ENCODE peak calls at places on chromosomes 2 and 18, in eight cellular contexts. K, O, L, G, Q, H, S and N are unnamed samples.

GRCh38 chr2:19649107-19649506 is 252.7 kb downstream of the TTC32 start:
- DNase-seq in K (no peak), Q (no peak), O (no peak), L (no peak), S (no peak), H (no peak), G (no peak), N (no peak)

GRCh38 chr2:8259106-8259840 is 422.6 kb upstream of the ID2 start:
- DNase-seq in Q (no peak), G (no peak), H (no peak), L (peak), K (no peak), O (no peak), S (no peak), N (no peak)

GRCh38 chr18:50788284-50788683 is 31.5 kb downstream of the MRO start:
- DNase-seq in S (no peak), Q (no peak), K (no peak), O (no peak), L (no peak), G (no peak), H (no peak), N (no peak)

GRCh38 chr2:11680181-11680900 is 10.3 kb upstream of the NTSR2 start:
- DNase-seq in Q (peak), S (no peak), L (no peak), G (peak), K (no peak), H (peak), O (peak), N (peak)

GRCh38 chr2:217636578-217637267 is 366.1 kb downstream of the TNS1 start:
- DNase-seq in H (no peak), K (no peak), Q (no peak), S (no peak), L (no peak), G (no peak), O (no peak), N (no peak)

GRCh38 chr18:32093106-32093511 is 1.4 kb downstream of the RNF138 start:
- DNase-seq in S (no peak), K (no peak), O (peak), Q (peak), G (peak), H (peak), L (peak), N (peak)

GRCh38 chr2:96493072-96493471 is 12.1 kb downstream of the NEURL3 start:
- DNase-seq in L (no peak), H (no peak), Q (no peak), S (no peak), K (no peak), G (no peak), O (no peak), N (no peak)

GRCh38 chr2:230665263-230665691 is 47.4 kb upstream of the CAB39 start:
- DNase-seq in L (no peak), S (no peak), O (no peak), G (no peak), K (no peak), Q (no peak), H (no peak), N (no peak)

GRCh38 chr2:38602136-38602731 is 494 bp downstream of the HNRNPLL start:
- DNase-seq in H (peak), K (no peak), G (peak), Q (peak), O (peak), L (peak), S (no peak), N (peak)

GRCh38 chr2:182767578-182767977 is 51.5 kb downstream of the DNAJC10 start:
- DNase-seq in S (no peak), Q (no peak), K (no peak), G (no peak), L (no peak), O (no peak), H (no peak), N (no peak)

GRCh38 chr2:99425022-99425421 is 64.8 kb downstream of the REV1 start:
- DNase-seq in S (no peak), K (no peak), L (no peak), H (no peak), G (no peak), O (no peak), Q (no peak), N (no peak)

GRCh38 chr2:147242445-147242844 is 602.4 kb upstream of the ACVR2A start:
- DNase-seq in K (no peak), S (no peak), O (no peak), H (no peak), G (no peak), Q (no peak), L (no peak), N (no peak)

GRCh38 chr2:1571477-1572417 is 158.5 kb downstream of the TPO start:
- DNase-seq in L (no peak), S (no peak), O (no peak), K (no peak), H (peak), Q (no peak), G (no peak), N (no peak)

GRCh38 chr2:137333386-137333972 is 568.1 kb downstream of the THSD7B start:
- DNase-seq in S (no peak), H (no peak), L (no peak), O (no peak), G (no peak), Q (no peak), K (no peak), N (no peak)

GRCh38 chr2:69616755-69617154 is 26.8 kb downstream of the AAK1 start:
- DNase-seq in L (no peak), G (no peak), H (no peak), S (no peak), O (no peak), K (no peak), Q (no peak), N (no peak)

GRCh38 chr2:105647731-105648130 is 97.0 kb upstream of the NCK2 start:
- DNase-seq in G (no peak), L (no peak), H (no peak), Q (no peak), S (no peak), K (no peak), O (no peak), N (no peak)

GRCh38 chr18:9992300-9992987 is 78.6 kb downstream of the VAPA start:
- DNase-seq in S (no peak), Q (no peak), O (no peak), L (no peak), G (no peak), H (no peak), K (no peak), N (no peak)

GRCh38 chr2:161796192-161796591 is 172.0 kb downstream of the SLC4A10 start:
- DNase-seq in H (no peak), L (peak), O (no peak), K (peak), S (no peak), Q (peak), G (peak), N (no peak)

GRCh38 chr2:9803023-9803805 is 40.1 kb upstream of the TAF1B start:
- DNase-seq in G (no peak), L (peak), O (peak), Q (peak), K (no peak), S (no peak), H (peak), N (peak)

GRCh38 chr2:65483763-65484162 is 51.4 kb upstream of the SPRED2 start:
- DNase-seq in H (no peak), S (no peak), L (no peak), O (no peak), G (no peak), K (no peak), Q (no peak), N (no peak)

GRCh38 chr2:107657049-107657448 is 169.6 kb upstream of the RGPD4 start:
- DNase-seq in K (no peak), Q (no peak), L (no peak), S (no peak), H (no peak), G (no peak), O (no peak), N (no peak)

GRCh38 chr2:176463527-176463926 is 194.3 kb downstream of the MTX2 start:
- DNase-seq in K (no peak), S (no peak), O (no peak), L (no peak), H (no peak), G (no peak), Q (no peak), N (no peak)

GRCh38 chr2:165868211-165868610 is 74.2 kb upstream of the GALNT3 start:
- DNase-seq in G (no peak), L (no peak), O (no peak), K (no peak), Q (no peak), H (no peak), S (no peak), N (no peak)

GRCh38 chr2:111919794-111920608 is 21.6 kb downstream of the MERTK start:
- DNase-seq in G (peak), H (peak), O (peak), Q (peak), K (no peak), L (peak), S (no peak), N (no peak)

GRCh38 chr2:156763174-156763573 is 327.0 kb downstream of the GPD2 start:
- DNase-seq in G (no peak), S (no peak), Q (no peak), O (no peak), H (no peak), L (no peak), K (no peak), N (no peak)

GRCh38 chr18:1092228-1092627 is 187.6 kb downstream of the ADCYAP1 start:
- DNase-seq in L (no peak), S (peak), Q (no peak), H (no peak), G (no peak), O (no peak), K (no peak), N (no peak)

GRCh38 chr2:167732251-167732788 is 515.1 kb downstream of the STK39 start:
- DNase-seq in L (no peak), O (no peak), H (no peak), S (no peak), Q (no peak), K (no peak), G (no peak), N (no peak)

GRCh38 chr2:213119061-213119809 is 32.2 kb downstream of the IKZF2 start:
- DNase-seq in Q (no peak), L (no peak), O (no peak), S (no peak), G (no peak), H (no peak), K (no peak), N (no peak)

GRCh38 chr18:8525692-8526091 is 83.5 kb upstream of the RAB12 start:
- DNase-seq in Q (no peak), O (no peak), L (no peak), G (no peak), S (peak), H (peak), K (no peak), N (no peak)

GRCh38 chr2:80496770-80497169 is 192.2 kb upstream of the LRRTM1 start:
- DNase-seq in Q (no peak), L (no peak), S (no peak), O (no peak), H (no peak), G (no peak), K (no peak), N (no peak)

GRCh38 chr2:230443540-230443939 is 27.5 kb downstream of the SP100 start:
- DNase-seq in Q (no peak), G (no peak), L (no peak), S (no peak), K (no peak), H (no peak), O (no peak), N (no peak)

GRCh38 chr18:805008-805754 is 6.9 kb downstream of the YES1 start:
- DNase-seq in G (no peak), S (no peak), K (no peak), L (no peak), O (no peak), H (no peak), Q (no peak), N (no peak)

GRCh38 chr2:101667823-101668222 is 29.7 kb upstream of the MAP4K4 start:
- DNase-seq in O (no peak), G (no peak), Q (no peak), L (no peak), H (no peak), K (no peak), S (no peak), N (no peak)

GRCh38 chr2:102488063-102488462 is 15.0 kb downstream of the SLC9A4 start:
- DNase-seq in Q (no peak), K (no peak), H (no peak), S (no peak), O (peak), L (no peak), G (no peak), N (no peak)

GRCh38 chr2:18814387-18814786 is 225.0 kb upstream of the NT5C1B start:
- DNase-seq in L (no peak), K (no peak), S (no peak), H (no peak), O (no peak), Q (no peak), G (no peak), N (no peak)

GRCh38 chr2:218033208-218033589 is 30.4 kb upstream of the TNS1 start:
- DNase-seq in G (no peak), Q (no peak), H (no peak), L (no peak), S (no peak), O (no peak), K (no peak), N (no peak)

DNA sequence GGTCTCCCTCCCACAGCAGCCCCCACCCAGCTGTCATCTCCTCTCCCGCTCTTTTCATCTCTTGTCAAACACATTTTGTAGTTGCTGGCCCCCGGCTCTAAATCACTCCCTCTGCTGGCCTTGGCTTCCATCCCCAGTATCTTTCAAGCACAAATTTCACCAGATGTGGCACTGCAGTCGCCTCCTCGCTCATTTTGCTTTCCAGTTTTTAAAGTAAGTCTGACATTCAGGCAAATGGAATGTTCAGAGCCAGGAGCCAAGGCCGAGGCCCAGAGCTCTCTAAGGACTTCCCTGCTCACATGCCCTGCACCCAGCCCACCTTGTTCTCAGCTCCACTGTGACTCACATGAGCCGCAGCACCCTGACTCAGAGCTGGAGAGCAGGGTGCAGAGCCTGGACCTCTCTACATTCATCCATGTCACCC is 158.4 kb downstream of the GALNT14 start:
- DNase-seq in G (no peak), Q (no peak), L (peak), H (peak), O (no peak), K (no peak), S (no peak), N (peak)
- TF ChIP-seq CTCF in G (no peak), Q (no peak), L (peak), H (no peak), O (no peak), K (no peak), S (no peak), N (no peak)

GRCh38 chr2:113277474-113278072 is 1.1 kb downstream of the PAX8 start:
- DNase-seq in O (no peak), K (no peak), L (no peak), Q (no peak), S (no peak), G (no peak), H (no peak), N (no peak)

GRCh38 chr2:113276216-113276905 is 2.4 kb downstream of the PAX8 start:
- DNase-seq in L (no peak), K (no peak), Q (no peak), H (no peak), S (no peak), G (no peak), O (no peak), N (no peak)

GRCh38 chr2:113278073-113278811 is 479 bp downstream of the PAX8 start:
- DNase-seq in H (no peak), K (no peak), G (no peak), Q (no peak), L (no peak), S (no peak), O (no peak), N (no peak)

GRCh38 chr2:113275556-113276215 is 3.0 kb downstream of the PAX8 start:
- DNase-seq in L (no peak), H (no peak), O (no peak), G (no peak), K (no peak), Q (no peak), S (no peak), N (no peak)

GRCh38 chr2:113276906-113277425 is 1.8 kb downstream of the PAX8 start:
- DNase-seq in K (no peak), H (no peak), L (no peak), S (no peak), G (no peak), O (no peak), Q (no peak), N (no peak)
- H3K4me3 ChIP-seq in K (no peak), H (no peak), L (no peak), S (peak), G (no peak), O (no peak), Q (no peak), N (peak)

GRCh38 chr18:61605376-61606067 is 272.3 kb downstream of the CDH20 start:
- DNase-seq in G (no peak), S (no peak), O (no peak), Q (no peak), H (no peak), L (no peak), K (no peak), N (no peak)

GRCh38 chr18:61606068-61606660 is 272.9 kb downstream of the CDH20 start:
- DNase-seq in L (peak), S (no peak), Q (no peak), O (no peak), H (no peak), K (no peak), G (no peak), N (no peak)

GRCh38 chr18:61609131-61609530 is 275.9 kb downstream of the CDH20 start:
- DNase-seq in L (no peak), G (no peak), K (no peak), Q (no peak), S (no peak), O (no peak), H (no peak), N (no peak)

GRCh38 chr18:61606759-61607158 is 273.5 kb downstream of the CDH20 start:
- DNase-seq in H (peak), S (peak), G (no peak), O (peak), L (peak), K (peak), Q (peak), N (no peak)

GRCh38 chr18:61608306-61608705 is 275.1 kb downstream of the CDH20 start:
- DNase-seq in H (no peak), G (no peak), L (no peak), K (no peak), S (no peak), O (no peak), Q (no peak), N (no peak)
- H3K27ac ChIP-seq in H (no peak), G (no peak), L (peak), K (no peak), S (no peak), O (no peak), Q (no peak), N (peak)

DNA sequence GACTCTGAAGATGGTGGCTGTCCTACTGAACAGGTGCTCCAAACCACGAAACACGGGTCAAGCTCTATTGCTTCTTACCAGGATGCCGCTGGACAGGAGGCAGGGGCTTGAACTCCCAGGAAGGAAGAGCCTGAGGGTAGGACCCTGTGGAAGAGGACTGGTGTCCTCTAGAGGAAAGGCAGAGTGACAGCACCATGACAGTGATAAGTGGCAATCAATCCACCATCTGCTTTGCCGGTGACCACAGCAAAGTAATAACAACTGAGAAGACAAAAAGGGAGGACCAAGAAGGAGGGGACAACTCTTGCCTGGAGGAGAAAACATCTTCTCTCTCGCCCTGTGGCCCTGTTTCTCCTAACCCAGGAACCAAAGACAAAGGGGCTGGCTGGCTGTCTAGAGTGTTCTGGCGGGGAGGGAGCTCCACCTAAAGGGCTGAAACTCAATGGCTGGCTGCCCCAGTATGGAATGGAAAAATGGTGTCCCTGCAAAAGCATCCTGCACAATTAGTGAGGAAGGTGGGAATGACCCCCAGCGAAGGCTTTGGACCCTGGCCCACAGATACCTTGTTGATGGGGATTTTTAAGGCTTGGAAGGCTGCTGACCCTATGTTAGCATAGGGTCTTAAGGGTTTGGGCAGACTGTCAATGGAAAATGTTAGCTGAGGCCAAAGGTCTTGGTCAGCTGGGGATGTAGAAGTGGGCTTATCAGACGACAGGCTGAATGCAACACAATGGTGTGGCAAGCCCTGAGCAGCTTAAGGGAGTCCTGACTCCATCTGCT is 35.4 kb downstream of the PROC start:
- DNase-seq in K (no peak), L (no peak), H (no peak), G (no peak), S (no peak), O (no peak), Q (no peak), N (no peak)
- TF ChIP-seq CTCF in K (no peak), L (no peak), H (no peak), G (peak), S (peak), O (no peak), Q (peak), N (no peak)